ENCODE peak calls at places on chromosomes 4 and X, in five cellular contexts. Y is suprapubic skin, E is RWPE1, A is foreskin fibroblast, R is GM12864. S is an unnamed sample.

GRCh38 chr4:16224669-16225068 is 1.6 kb downstream of the TAPT1 start:
- DNase-seq in Y (no peak), E (no peak), A (no peak), R (no peak), S (no peak)

GRCh38 chrX:135396566-135396965 is 25.2 kb upstream of the SMIM10L2A start:
- DNase-seq in Y (no peak), E (no peak), A (no peak), R (no peak), S (no peak)

GRCh38 chr4:95728145-95728544 is 111.7 kb upstream of the PDHA2 start:
- DNase-seq in Y (no peak), E (peak), A (no peak), R (no peak), S (no peak)

GRCh38 chr4:181106410-181106809 is 1136.8 kb upstream of the TENM3 start:
- DNase-seq in Y (no peak), E (no peak), A (no peak), R (no peak), S (no peak)

GRCh38 chr4:176569301-176569700 is 223.4 kb downstream of the VEGFC start:
- DNase-seq in Y (no peak), E (no peak), A (no peak), R (no peak), S (no peak)

GRCh38 chrX:31500920-31501319 is 429.1 kb upstream of the FTHL17 start:
- DNase-seq in Y (no peak), E (no peak), A (no peak), R (no peak), S (no peak)

GRCh38 chrX:13755254-13755653 is 20.7 kb downstream of the OFD1 start:
- DNase-seq in Y (no peak), E (no peak), A (no peak), R (no peak), S (no peak)

GRCh38 chr4:89868999-89869589 is 25.6 kb upstream of the MMRN1 start:
- DNase-seq in Y (no peak), E (no peak), A (no peak), R (no peak), S (no peak)

GRCh38 chrX:50456712-50457484 is 13.7 kb downstream of the DGKK start:
- DNase-seq in Y (no peak), E (no peak), A (no peak), R (no peak), S (no peak)

GRCh38 chrX:119398974-119399771 is at the start of gene SLC25A43:
- DNase-seq in Y (peak), E (peak), A (no peak), R (no peak), S (peak)

GRCh38 chr4:10982305-10982704 is 297.7 kb upstream of the CLNK start:
- DNase-seq in Y (no peak), E (no peak), A (no peak), R (no peak), S (no peak)

GRCh38 chr4:153471691-153472080 is 5.5 kb downstream of the TMEM131L start:
- DNase-seq in Y (no peak), E (peak), A (no peak), R (no peak), S (no peak)

GRCh38 chr4:113673450-113673849 is 88.1 kb downstream of the CAMK2D start:
- DNase-seq in Y (no peak), E (peak), A (no peak), R (no peak), S (no peak)

GRCh38 chrX:111282141-111282540 is 11.9 kb upstream of the CAPN6 start:
- DNase-seq in Y (no peak), E (no peak), A (no peak), R (no peak), S (no peak)

GRCh38 chr4:173782660-173783059 is 252.6 kb upstream of the HAND2 start:
- DNase-seq in Y (no peak), E (no peak), A (no peak), R (no peak), S (no peak)

GRCh38 chrX:74980802-74981201 is 55.5 kb upstream of the NEXMIF start:
- DNase-seq in Y (no peak), E (no peak), A (no peak), R (no peak), S (no peak)

GRCh38 chr4:182263562-182263961 is 20.4 kb downstream of the TENM3 start:
- DNase-seq in Y (no peak), E (no peak), A (no peak), R (no peak), S (no peak)

GRCh38 chr4:151195801-151196200 is 81.2 kb upstream of the PRSS48 start:
- DNase-seq in Y (no peak), E (peak), A (peak), R (no peak), S (no peak)

GRCh38 chr4:189022441-189023035 is 883.3 kb downstream of the TRIML1 start:
- DNase-seq in Y (no peak), E (no peak), A (peak), R (no peak), S (no peak)

GRCh38 chr4:186348433-186348832 is 82.4 kb downstream of the F11 start:
- DNase-seq in Y (no peak), E (no peak), A (no peak), R (no peak), S (no peak)

GRCh38 chr4:153773236-153773690 is 13.4 kb upstream of the RNF175 start:
- DNase-seq in Y (no peak), E (no peak), A (no peak), R (no peak), S (no peak)

GRCh38 chr4:6123541-6123940 is 76.8 kb downstream of the JAKMIP1 start:
- DNase-seq in Y (no peak), E (no peak), A (no peak), R (no peak), S (no peak)

GRCh38 chr4:17055788-17056187 is 157.3 kb upstream of the LDB2 start:
- DNase-seq in Y (no peak), E (peak), A (peak), R (no peak), S (no peak)

DNA sequence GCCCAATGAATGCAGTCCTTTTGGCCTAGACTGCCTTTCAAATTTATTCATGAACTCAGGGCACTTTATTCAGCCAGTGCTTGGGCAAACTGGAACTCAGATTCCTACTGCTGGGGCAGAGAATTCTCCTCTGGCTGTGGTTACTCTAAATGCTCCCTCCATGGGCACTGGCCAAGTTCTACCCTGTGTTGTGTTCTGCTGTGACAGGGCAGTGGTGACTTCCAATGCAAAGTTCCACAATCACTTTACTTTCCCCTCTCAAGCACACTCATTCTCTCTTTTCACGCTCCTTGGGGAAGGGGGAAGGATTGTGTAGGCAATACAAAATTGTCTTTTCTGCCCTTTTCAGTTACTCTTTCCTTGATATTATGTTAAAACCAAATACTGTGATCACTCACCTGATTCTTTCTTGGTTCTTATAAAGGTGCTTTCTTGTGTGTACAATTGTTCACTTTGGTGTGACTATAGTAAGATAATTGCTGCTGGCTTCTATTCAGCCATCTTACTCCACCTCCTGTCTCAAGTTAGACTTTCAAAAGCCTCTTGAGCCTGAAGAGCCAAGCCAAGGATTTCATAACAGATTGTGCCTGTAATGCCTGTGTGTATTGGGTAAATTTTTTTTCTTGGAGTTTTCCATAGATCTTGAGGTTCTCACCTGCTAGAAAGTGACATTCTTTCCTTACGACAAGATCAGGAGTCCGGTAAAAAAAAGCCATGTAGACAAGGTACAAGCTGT is 1078.6 kb downstream of the FAM133A start:
- DNase-seq in Y (no peak), E (no peak), A (no peak), R (no peak), S (no peak)
- TF ChIP-seq CTCF in Y (no peak), E (no peak), A (no peak), R (no peak), S (no peak)

DNA sequence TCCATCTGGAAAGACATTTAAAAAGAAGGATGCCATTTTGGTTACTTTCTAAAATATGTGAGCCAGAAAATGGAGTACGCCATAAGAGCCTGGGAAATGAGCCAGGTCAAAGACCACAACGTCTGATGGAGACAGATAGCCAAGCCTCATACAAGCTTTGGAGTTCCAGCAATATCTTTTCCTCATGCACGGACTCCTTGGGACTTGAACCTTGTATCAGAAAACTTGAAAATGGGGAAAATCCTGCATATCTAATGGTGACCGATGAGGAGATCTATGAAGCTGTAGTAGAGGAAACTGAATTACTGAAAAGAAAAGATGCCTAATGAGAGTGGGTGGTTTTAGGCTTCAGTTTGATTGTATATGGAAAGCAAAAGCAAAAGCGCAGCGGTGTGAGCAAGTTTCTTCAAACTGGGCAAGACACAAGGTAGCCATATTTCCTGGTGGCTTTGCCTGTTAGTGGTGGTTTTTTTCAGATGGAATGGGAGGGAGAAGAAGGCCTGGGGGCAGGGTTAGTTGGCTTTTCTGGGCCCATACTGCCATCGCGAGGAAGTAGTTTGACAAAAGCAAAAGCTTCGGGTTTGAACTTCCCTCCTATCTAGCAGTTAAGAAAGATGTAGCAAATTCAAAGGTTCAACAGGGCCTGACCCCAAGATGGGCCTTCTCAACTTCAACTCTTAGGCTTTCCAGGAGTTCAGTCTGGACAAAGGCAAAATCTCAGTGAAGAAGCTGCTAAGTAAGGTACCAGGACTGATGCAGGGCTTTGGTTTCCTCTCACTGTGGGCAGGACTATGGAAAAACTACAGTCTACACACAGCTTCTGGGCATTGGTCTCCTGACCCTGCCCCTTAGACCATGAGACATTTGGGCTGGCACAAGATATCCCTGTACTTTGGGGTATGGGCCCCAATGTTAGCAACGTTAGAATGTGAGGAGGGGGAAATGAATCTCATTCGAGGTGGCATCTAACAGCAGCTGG is 210.0 kb upstream of the STK26 start:
- DNase-seq in Y (peak), E (no peak), A (peak), R (peak), S (no peak)
- TF ChIP-seq CTCF in Y (peak), E (no peak), A (peak), R (peak), S (no peak)

GRCh38 chr4:139556735-139557505 is 901 bp upstream of the SETD7 start:
- DNase-seq in Y (peak), E (peak), A (no peak), R (no peak), S (peak)
- TF ChIP-seq CTCF in Y (no peak), E (no peak), A (no peak), R (peak), S (no peak)

GRCh38 chr4:4416981-4417380 is 30.1 kb downstream of the NSG1 start:
- DNase-seq in Y (no peak), E (no peak), A (no peak), R (no peak), S (no peak)

GRCh38 chr4:4413806-4414205 is 26.9 kb downstream of the NSG1 start:
- DNase-seq in Y (no peak), E (no peak), A (no peak), R (no peak), S (no peak)

GRCh38 chr4:4417886-4418285 is 31.0 kb downstream of the NSG1 start:
- DNase-seq in Y (no peak), E (no peak), A (no peak), R (no peak), S (no peak)

GRCh38 chr4:4415107-4415805 is 28.4 kb downstream of the NSG1 start:
- DNase-seq in Y (peak), E (no peak), A (no peak), R (no peak), S (no peak)

GRCh38 chr4:4415806-4416805 is 29.2 kb downstream of the NSG1 start:
- DNase-seq in Y (peak), E (no peak), A (no peak), R (no peak), S (no peak)
- TF ChIP-seq CTCF in Y (no peak), E (no peak), A (no peak), R (no peak), S (no peak)

DNA sequence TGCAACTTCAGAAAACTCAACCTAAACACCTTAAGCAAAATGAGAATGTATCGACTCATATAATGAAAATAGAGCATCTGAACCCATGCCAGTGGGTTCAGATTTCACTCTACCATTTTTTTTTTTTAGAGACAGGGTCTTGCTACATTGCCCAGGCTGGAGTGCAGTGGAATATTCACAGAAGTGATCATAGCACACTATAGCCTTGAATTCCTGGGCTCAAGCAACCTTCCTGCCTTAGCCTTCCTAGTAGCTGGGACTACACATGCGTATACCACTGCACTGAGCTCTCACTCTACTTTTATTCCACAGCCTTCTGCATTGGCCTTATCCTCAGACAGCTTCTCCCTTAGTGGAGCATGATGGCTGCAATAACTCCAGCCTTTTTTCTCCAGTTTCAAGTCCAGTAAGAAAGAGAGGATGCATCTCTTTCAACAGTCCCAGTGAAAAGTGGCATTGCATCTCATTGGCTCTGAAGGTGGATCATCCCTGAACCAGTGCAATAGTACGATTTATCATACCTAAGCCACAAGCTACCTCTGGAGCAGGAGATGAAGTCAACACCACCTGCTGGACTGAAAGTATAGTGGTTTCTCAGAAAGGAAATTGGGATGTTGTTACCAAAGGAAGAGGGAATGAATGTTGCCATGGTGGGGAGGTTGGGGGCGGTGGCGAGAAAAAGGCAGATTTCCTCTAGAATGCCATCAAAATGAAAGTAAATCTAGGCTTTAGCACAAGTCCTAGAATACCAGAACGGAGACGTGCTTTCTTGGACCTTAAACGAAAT is 2.0 kb upstream of the SOD3 start:
- DNase-seq in Y (no peak), E (peak), A (no peak), R (no peak), S (no peak)
- TF ChIP-seq CTCF in Y (peak), E (peak), A (peak), R (no peak), S (no peak)

DNA sequence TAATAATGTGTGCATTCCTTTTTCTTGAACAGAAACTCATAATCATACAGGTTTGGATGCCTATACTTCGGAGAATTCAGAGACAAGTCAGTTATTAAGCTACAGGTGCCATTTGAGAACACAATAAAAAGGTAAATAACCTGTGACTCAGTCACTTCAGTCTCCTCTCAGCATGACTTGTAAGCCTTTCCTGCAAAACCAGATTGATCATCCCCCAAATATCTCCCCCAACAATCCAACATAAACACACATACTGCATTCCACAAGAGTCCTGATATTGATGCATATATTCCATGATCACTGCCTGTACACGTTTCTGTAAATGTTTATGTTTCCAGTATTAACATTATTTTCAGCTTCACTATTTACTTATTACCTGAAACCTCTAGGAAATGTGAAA is 110.8 kb downstream of the PWWP3B start:
- DNase-seq in Y (no peak), E (no peak), A (no peak), R (no peak), S (no peak)
- TF ChIP-seq CTCF in Y (no peak), E (no peak), A (no peak), R (no peak), S (no peak)

GRCh38 chrX:54695816-54696487 is 102.1 kb downstream of the ITIH6 start:
- DNase-seq in Y (no peak), E (no peak), A (no peak), R (peak), S (no peak)

GRCh38 chrX:54695231-54695630 is 102.8 kb downstream of the ITIH6 start:
- DNase-seq in Y (no peak), E (no peak), A (no peak), R (no peak), S (no peak)
- TF ChIP-seq CTCF in Y (no peak), E (no peak), A (no peak), R (no peak), S (no peak)

DNA sequence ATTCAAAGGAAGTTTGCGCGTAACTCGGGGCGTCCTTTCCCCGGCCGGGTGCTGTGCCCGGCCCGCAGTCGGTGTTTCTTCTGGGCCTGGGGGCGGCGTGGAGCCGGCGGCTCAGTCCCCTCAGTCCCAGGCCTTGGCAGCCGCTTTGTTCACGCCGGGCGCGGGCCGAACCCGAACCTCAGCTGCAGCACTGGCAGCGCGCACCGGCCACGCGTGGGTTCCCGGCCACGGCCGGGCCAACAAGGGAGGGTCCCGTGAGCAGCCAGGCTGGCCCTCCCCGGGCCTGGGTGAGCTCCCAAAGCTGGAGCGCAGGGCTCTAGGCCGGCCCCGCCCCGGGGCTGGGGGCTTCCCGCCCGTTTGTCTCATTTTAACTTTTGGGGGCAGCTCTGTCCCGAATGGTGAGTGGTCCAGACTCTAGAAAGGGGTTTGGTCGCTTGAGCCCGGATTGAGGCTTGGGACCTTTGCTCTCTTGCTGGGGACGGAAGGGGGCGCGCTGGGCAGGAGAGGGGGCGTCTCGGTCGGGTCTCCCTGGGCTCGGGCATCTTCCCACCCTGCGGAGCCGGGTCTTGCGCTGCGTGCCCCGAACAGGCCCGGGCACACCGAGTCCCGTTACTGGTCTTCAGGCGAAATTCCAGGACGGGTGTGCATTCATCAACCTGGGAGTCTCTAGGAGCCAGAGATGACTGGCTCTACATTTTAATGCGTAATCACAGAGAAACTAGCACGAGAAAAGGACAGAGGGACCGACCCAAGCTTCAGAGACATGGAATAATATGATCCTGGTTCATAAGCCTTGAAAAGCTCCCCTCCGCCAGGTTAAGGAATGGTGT is 177.1 kb downstream of the CBR4 start:
- DNase-seq in Y (peak), E (peak), A (no peak), R (no peak), S (peak)
- TF ChIP-seq CTCF in Y (no peak), E (no peak), A (peak), R (no peak), S (no peak)

GRCh38 chrX:16836371-16836770 is 33.8 kb downstream of the RBBP7 start:
- DNase-seq in Y (no peak), E (no peak), A (peak), R (no peak), S (peak)
- TF ChIP-seq CTCF in Y (no peak), E (no peak), A (no peak), R (peak), S (peak)

GRCh38 chr4:41122775-41123174 is 91.6 kb downstream of the APBB2 start:
- DNase-seq in Y (no peak), E (no peak), A (no peak), R (no peak), S (no peak)
- TF ChIP-seq CTCF in Y (no peak), E (no peak), A (no peak), R (no peak), S (no peak)